ENCODE peak calls at places on chromosomes 1 and 21, in six cellular contexts. P, C, L, H, X and M are unnamed samples.

GRCh38 chr1:205917466-205918248 is 25.6 kb downstream of the SLC26A9 start:
- DNase-seq in P (no peak), C (no peak), L (no peak), H (peak; percentile 8), X (no peak), M (no peak)

GRCh38 chr1:209768354-209768774 is 12.5 kb downstream of the TRAF3IP3 start:
- DNase-seq in P (no peak), C (no peak), L (peak; percentile 61), H (peak; percentile 63), X (peak; percentile 32), M (no peak)

GRCh38 chr1:33265780-33266605 is 9.7 kb downstream of the ZNF362 start:
- DNase-seq in P (no peak), C (no peak), L (no peak), H (no peak), X (no peak), M (no peak)

GRCh38 chr1:108561731-108562326 is 1.9 kb downstream of the EEIG2 start:
- DNase-seq in P (no peak), C (peak; percentile 46), L (peak; percentile 76), H (peak; percentile 89), X (peak; percentile 58), M (no peak)

GRCh38 chr1:227315500-227316346 is 2.6 kb downstream of the CDC42BPA start:
- DNase-seq in P (no peak), C (peak; percentile 51), L (no peak), H (peak; percentile 47), X (peak; percentile 56), M (no peak)

GRCh38 chr1:8431028-8431427 is 113.1 kb downstream of the SLC45A1 start:
- DNase-seq in P (no peak), C (no peak), L (no peak), H (no peak), X (no peak), M (no peak)

GRCh38 chr1:94543893-94544635 is 2.5 kb upstream of the F3 start:
- DNase-seq in P (no peak), C (no peak), L (no peak), H (no peak), X (peak; percentile 41), M (no peak)

GRCh38 chr1:7808253-7808844 is 24.3 kb downstream of the PER3 start:
- DNase-seq in P (no peak), C (no peak), L (no peak), H (no peak), X (peak; percentile 27), M (no peak)

GRCh38 chr1:56194911-56195310 is 384.5 kb downstream of the PLPP3 start:
- DNase-seq in P (no peak), C (no peak), L (no peak), H (no peak), X (no peak), M (no peak)

GRCh38 chr21:33433001-33433400 is 29.8 kb downstream of the IFNGR2 start:
- DNase-seq in P (no peak), C (no peak), L (no peak), H (no peak), X (no peak), M (no peak)

GRCh38 chr1:2789164-2789985 is 12.1 kb downstream of the TTC34 start:
- DNase-seq in P (no peak), C (no peak), L (no peak), H (peak; percentile 3), X (no peak), M (no peak)

DNA sequence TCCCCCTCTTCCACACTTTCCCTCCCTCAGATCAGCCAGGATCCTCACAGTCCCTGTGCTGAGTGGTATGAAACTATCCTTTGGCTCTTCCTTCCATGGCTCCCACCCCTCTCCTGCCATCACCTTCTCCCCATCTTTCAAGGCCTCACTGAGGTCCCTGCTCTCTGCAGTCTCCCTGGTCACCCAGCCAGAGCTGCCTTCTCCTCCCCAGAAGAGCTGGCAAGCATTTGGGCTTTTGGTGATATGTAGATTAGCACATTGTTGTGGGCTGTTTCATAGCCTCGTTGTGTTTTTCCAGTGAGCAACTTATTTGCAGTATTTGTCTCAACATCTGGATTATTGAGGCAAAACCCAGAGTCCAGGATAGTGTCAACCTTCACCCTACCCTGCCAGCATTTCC is 2.2 kb downstream of the CSF1 start:
- DNase-seq in P (no peak), C (no peak), L (no peak), H (no peak), X (no peak), M (no peak)
- H3K27ac ChIP-seq in P (peak overlapping the region; percentile 84), C (peak overlapping the region; percentile 82), L (no peak overlapping the region), H (peak overlapping the region; percentile 91), X (no peak overlapping the region), M (peak overlapping the region; percentile 90)

DNA sequence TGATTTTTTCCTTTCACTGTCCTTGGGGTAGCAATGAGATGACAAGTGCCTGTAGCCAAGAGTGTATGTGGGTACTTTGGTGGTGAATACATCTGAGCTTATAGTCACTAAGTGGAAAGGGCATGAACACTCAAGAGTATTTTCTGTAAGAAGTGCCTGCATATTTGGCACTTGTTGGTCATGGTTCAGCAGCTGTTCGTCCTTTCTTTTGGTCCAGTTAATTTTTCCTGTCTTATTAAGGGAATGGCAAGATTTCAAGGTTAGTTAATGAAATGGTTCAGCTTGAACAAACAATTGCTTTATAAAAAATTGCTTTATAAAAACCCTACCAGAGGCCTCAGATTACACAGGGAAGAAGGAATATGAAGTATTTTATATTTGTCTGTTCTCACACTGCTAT is 48.6 kb upstream of the GPR52 start:
- DNase-seq in P (no peak), C (no peak), L (no peak), H (no peak), X (no peak), M (no peak)
- H3K36me3 ChIP-seq in P (peaks cover under 1% of the 10 kb centered on the region), C (no peaks in the 10 kb centered on the region), L (no peaks in the 10 kb centered on the region), H (no peaks in the 10 kb centered on the region), X (no peaks in the 10 kb centered on the region), M (no peaks in the 10 kb centered on the region)

GRCh38 chr1:167249702-167250101 is 29.0 kb downstream of the POU2F1 start:
- DNase-seq in P (no peak), C (no peak), L (no peak), H (no peak), X (no peak), M (no peak)
- H3K27ac ChIP-seq in P (no peak overlapping the region), C (no peak overlapping the region), L (no peak overlapping the region), H (no peak overlapping the region), X (no peak overlapping the region), M (no peak overlapping the region)

DNA sequence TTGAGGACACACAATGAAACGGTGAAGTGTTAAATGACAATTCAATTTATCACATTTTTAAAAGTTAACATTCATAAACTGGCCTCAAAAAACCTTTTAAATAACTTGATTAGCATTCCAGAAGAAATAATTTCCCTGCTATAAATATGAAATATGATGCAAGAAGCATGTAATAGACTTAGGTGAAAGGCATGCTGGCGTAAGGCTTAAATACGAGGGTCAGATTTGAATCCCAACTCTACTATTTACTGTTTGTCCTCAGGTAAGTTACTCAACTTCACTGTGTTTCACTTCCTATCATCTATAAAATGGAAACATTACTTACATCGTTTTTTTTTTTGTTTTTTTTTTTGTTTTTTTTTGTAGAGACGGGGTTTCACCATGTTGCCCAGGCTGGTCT is 40.8 kb downstream of the EPRS1 start:
- DNase-seq in P (no peak), C (no peak), L (no peak), H (no peak), X (no peak), M (no peak)
- H3K36me3 ChIP-seq in P (peaks cover 73% of the 10 kb centered on the region), C (no peaks in the 10 kb centered on the region), L (peaks cover 44% of the 10 kb centered on the region), H (peaks cover 61% of the 10 kb centered on the region), X (peaks cover 40% of the 10 kb centered on the region), M (no peaks in the 10 kb centered on the region)

GRCh38 chr1:1304331-1305299 is 3.1 kb downstream of the ACAP3 start:
- DNase-seq in P (peak; percentile 96), C (peak; percentile 87), L (no peak), H (peak; percentile 41), X (peak; percentile 68), M (peak; percentile 81)
- H3K27ac ChIP-seq in P (peak overlapping the region; percentile 86), C (peak overlapping the region; percentile 87), L (peak overlapping the region; percentile 72), H (peak overlapping the region; percentile 79), X (peak overlapping the region; percentile 32), M (peak overlapping the region; percentile 85)

GRCh38 chr21:41832230-41833137 is 46.7 kb downstream of the PRDM15 start:
- DNase-seq in P (no peak), C (no peak), L (no peak), H (no peak), X (no peak), M (no peak)
- H3K36me3 ChIP-seq in P (peaks cover 31% of the 10 kb centered on the region), C (no peaks in the 10 kb centered on the region), L (no peaks in the 10 kb centered on the region), H (peaks cover 35% of the 10 kb centered on the region), X (no peaks in the 10 kb centered on the region), M (no peaks in the 10 kb centered on the region)

GRCh38 chr21:43331962-43332458 is 94.9 kb downstream of the SIK1 start:
- DNase-seq in P (no peak), C (no peak), L (no peak), H (peak; percentile 37), X (no peak), M (peak; percentile 80)
- H3K27ac ChIP-seq in P (no peak overlapping the region), C (peak overlapping the region; percentile 63), L (no peak overlapping the region), H (peak overlapping the region; percentile 78), X (no peak overlapping the region), M (peak overlapping the region; percentile 90)

GRCh38 chr1:19078503-19078902 is 122.0 kb upstream of the IFFO2 start:
- DNase-seq in P (no peak), C (no peak), L (no peak), H (no peak), X (no peak), M (no peak)
- H3K36me3 ChIP-seq in P (peaks cover 89% of the 10 kb centered on the region), C (no peaks in the 10 kb centered on the region), L (peaks cover 65% of the 10 kb centered on the region), H (peaks cover 74% of the 10 kb centered on the region), X (peaks cover 44% of the 10 kb centered on the region), M (no peaks in the 10 kb centered on the region)

GRCh38 chr1:160097911-160098851 is at the start of gene IGSF8:
- DNase-seq in P (peak; percentile 97), C (peak; percentile 94), L (peak; percentile 92), H (peak; percentile 87), X (peak; percentile 79), M (peak; percentile 89)

GRCh38 chr1:160096491-160097116 is 1.8 kb downstream of the IGSF8 start:
- DNase-seq in P (no peak), C (no peak), L (no peak), H (peak; percentile 41), X (peak; percentile 78), M (no peak)

GRCh38 chr1:160095382-160096105 is 2.9 kb downstream of the IGSF8 start:
- DNase-seq in P (no peak), C (no peak), L (no peak), H (no peak), X (no peak), M (no peak)

GRCh38 chr1:160098852-160099647 is 631 bp upstream of the IGSF8 start:
- DNase-seq in P (peak; percentile 99), C (peak; percentile 99), L (peak; percentile 99), H (peak; percentile 98), X (peak; percentile 80), M (peak; percentile 97)

GRCh38 chr1:160097196-160097910 is 1.1 kb downstream of the IGSF8 start:
- DNase-seq in P (no peak), C (no peak), L (no peak), H (no peak), X (no peak), M (no peak)
- H3K27ac ChIP-seq in P (peak overlapping the region; percentile 98), C (peak overlapping the region; percentile 79), L (peak overlapping the region; percentile 77), H (peak overlapping the region; percentile 93), X (no peak overlapping the region), M (peak overlapping the region; percentile 90)